ENCODE peak calls at places on chromosome 12, in seven cellular contexts. H, I, V, K, Y, E and G are unnamed samples.

GRCh38 chr12:89083491-89083890 is 268.8 kb downstream of the DUSP6 start:
- DNase-seq in E (no peak), Y (no peak), K (no peak), V (no peak), H (no peak), I (no peak), G (no peak)

GRCh38 chr12:54368016-54368708 is 3.9 kb upstream of the GPR84 start:
- DNase-seq in I (no peak), Y (no peak), E (no peak), K (no peak), H (no peak), V (no peak), G (no peak)

GRCh38 chr12:1173806-1174617 is 183.0 kb downstream of the ERC1 start:
- DNase-seq in H (no peak), Y (no peak), E (no peak), V (no peak), K (no peak), I (no peak), G (no peak)

GRCh38 chr12:68793975-68794652 is 13.9 kb upstream of the MDM2 start:
- DNase-seq in V (no peak), K (no peak), Y (no peak), H (no peak), I (no peak), E (no peak), G (no peak)

GRCh38 chr12:109115758-109116610 is at the start of gene ACACB:
- DNase-seq in K (peak; percentile 94), V (no peak), E (no peak), H (no peak), Y (no peak), I (no peak), G (peak; percentile 30)

GRCh38 chr12:104457746-104458644 is 1.2 kb downstream of the CHST11 start:
- DNase-seq in Y (peak; percentile 6), I (no peak), V (peak; percentile 25), E (peak; percentile 27), K (no peak), H (peak; percentile 50), G (peak; percentile 35)

GRCh38 chr12:76032043-76032981 is 736 bp upstream of the PHLDA1 start:
- DNase-seq in V (peak; percentile 64), H (peak; percentile 68), K (peak; percentile 70), Y (peak; percentile 68), E (peak; percentile 74), I (peak; percentile 58), G (peak; percentile 49)

GRCh38 chr12:114408881-114409795 is 3.2 kb upstream of the TBX5 start:
- DNase-seq in I (no peak), Y (no peak), K (no peak), E (no peak), V (no peak), H (peak; percentile 68), G (no peak)